ENCODE peak calls at places on chromosomes 1 and 21, in nine cellular contexts. G is HCT116, I is HepG2, Y is H1, H is A549, Q is SK-N-SH, X is K562, V is endothelial cell of umbilical vein, Z is GM12878. L is an unnamed sample.
A peak's percentile ranks its signal among the peaks of the same experiment; 100 is the strongest.

GRCh38 chr1:74534241-74534640 is 21.8 kb upstream of the LRRC53 start:
- DNase-seq in G (no peak), I (no peak), Y (no peak), H (no peak), Q (no peak), X (no peak), V (no peak), Z (no peak), L (no peak)

GRCh38 chr1:208101661-208102431 is 142.3 kb downstream of the PLXNA2 start:
- DNase-seq in G (no peak), I (peak; percentile 75), Y (no peak), H (no peak), Q (no peak), X (no peak), V (peak; percentile 55), Z (no peak), L (no peak)

GRCh38 chr1:1889847-1890505 is 911 bp downstream of the GNB1 start:
- DNase-seq in G (no peak), I (no peak), Y (no peak), H (no peak), Q (peak; percentile 77), X (peak; percentile 52), V (peak; percentile 36), Z (no peak), L (peak; percentile 77)

GRCh38 chr21:15751037-15751436 is 21.3 kb downstream of the USP25 start:
- DNase-seq in G (no peak), I (no peak), Y (no peak), H (no peak), Q (no peak), X (no peak), V (no peak), Z (no peak), L (no peak)

GRCh38 chr1:61053712-61054608 is 28.4 kb upstream of the NFIA start:
- DNase-seq in G (no peak), I (no peak), Y (peak; percentile 67), H (no peak), Q (peak; percentile 74), X (peak; percentile 65), V (no peak), Z (no peak), L (peak; percentile 22)

GRCh38 chr1:246210751-246211150 is 296.3 kb downstream of the SMYD3 start:
- DNase-seq in G (no peak), I (no peak), Y (no peak), H (no peak), Q (peak; percentile 39), X (no peak), V (no peak), Z (no peak), L (no peak)

GRCh38 chr1:32358435-32358834 is 3.9 kb downstream of the FAM229A start:
- DNase-seq in G (no peak), I (no peak), Y (no peak), H (no peak), Q (no peak), X (no peak), V (no peak), Z (no peak), L (no peak)

GRCh38 chr1:18802231-18802630 is 57.2 kb downstream of the TAS1R2 start:
- DNase-seq in G (no peak), I (no peak), Y (no peak), H (no peak), Q (no peak), X (no peak), V (no peak), Z (no peak), L (no peak)

GRCh38 chr1:32273389-32274208 is 18.3 kb upstream of the HDAC1 start:
- DNase-seq in G (no peak), I (peak; percentile 63), Y (peak; percentile 77), H (no peak), Q (no peak), X (peak; percentile 70), V (no peak), Z (no peak), L (peak; percentile 31)

GRCh38 chr1:2822621-2823145 is 21.2 kb upstream of the TTC34 start:
- DNase-seq in G (no peak), I (no peak), Y (no peak), H (no peak), Q (no peak), X (no peak), V (no peak), Z (no peak), L (no peak)

GRCh38 chr1:82695443-82695842 is 894.7 kb downstream of the ADGRL2 start:
- DNase-seq in G (no peak), I (no peak), Y (no peak), H (no peak), Q (no peak), X (no peak), V (peak; percentile 76), Z (no peak), L (no peak)
- H3K4me3 ChIP-seq in G (no peak overlapping the region), I (no peak overlapping the region), Y (no peak overlapping the region), H (no peak overlapping the region), Q (no peak overlapping the region), X (no peak overlapping the region), V (no peak overlapping the region), Z (no peak overlapping the region), L (no peak overlapping the region)

GRCh38 chr1:26066857-26067256 is 573 bp downstream of the TRIM63 start:
- DNase-seq in G (no peak), I (no peak), Y (no peak), H (no peak), Q (peak; percentile 52), X (peak; percentile 68), V (no peak), Z (no peak), L (no peak)
- TF ChIP-seq MAX in G (no peak), I (no peak), Y (no peak), H (no peak), Q (no peak), X (no peak), V (no peak), Z (no peak), L (no peak)

DNA sequence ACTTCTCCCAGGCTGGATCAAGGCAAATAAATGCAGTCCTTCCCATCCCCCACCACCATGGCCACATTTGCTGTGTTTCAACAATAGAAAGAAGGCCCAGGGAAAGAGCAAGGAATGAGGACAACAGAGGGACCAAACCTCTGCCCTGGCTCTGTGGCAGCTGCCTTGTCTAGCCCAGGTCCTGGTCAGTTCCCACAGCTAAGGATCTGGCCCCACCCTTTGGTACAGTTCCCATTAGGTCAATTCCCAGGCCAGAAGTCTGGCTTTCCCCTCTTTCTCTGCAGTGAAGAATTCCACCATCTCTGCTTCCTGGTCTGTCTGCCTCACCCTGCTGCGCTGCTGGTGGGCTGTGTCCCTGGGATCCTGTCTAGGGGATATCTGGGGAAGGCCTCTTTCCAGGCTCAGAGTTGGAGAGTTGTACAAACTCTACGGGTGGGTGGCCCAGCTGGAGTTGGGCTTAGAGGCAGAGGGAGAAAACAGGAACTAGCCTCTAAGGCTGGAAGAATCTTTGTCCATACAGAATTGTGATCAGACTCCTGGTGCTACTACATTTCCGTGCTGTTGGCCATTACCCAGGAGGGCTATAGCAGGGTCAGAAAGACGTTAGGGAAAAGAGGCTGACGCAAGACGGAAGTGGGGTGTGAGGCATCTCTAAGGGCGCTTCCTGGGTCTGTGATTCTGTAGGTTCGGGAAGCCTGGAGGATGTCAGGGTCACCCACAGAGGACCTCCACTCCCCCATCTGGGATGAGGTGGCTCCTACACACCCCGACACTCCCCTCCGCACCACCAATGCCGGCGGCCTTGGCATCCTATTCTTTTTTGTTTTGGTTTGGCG is 957 bp upstream of the NDUFS2 start:
- DNase-seq in G (no peak), I (no peak), Y (no peak), H (no peak), Q (no peak), X (peak; percentile 38), V (peak; percentile 87), Z (no peak), L (peak; percentile 83)
- H3K4me3 ChIP-seq in G (peak overlapping the region; percentile 98), I (peak overlapping the region; percentile 85), Y (peak overlapping the region; percentile 97), H (peak overlapping the region; percentile 36), Q (peak overlapping the region; percentile 78), X (peak overlapping the region; percentile 71), V (no peak overlapping the region), Z (peak overlapping the region; percentile 64), L (peak overlapping the region; percentile 86)

DNA sequence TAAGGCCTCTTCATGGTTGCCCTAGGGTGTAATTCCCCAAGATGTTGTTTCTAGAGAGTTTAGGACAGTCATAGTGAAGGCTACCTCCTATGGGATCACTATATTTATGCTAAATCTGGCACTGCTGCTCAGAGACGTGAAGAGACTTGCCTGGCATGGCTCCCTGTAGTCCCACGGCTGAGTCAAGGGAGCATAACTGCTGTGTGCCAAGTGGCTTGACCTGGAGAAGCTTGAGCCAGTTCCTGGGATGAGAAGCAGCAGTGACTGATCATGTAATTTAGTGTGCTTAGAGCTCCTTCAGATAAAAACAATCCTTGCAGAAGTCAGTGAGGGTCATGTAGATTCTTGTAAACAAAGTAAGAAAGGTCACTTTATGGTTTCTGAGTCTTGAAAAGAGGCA is 68.9 kb upstream of the TSPAN2 start:
- DNase-seq in G (no peak), I (no peak), Y (no peak), H (no peak), Q (no peak), X (no peak), V (no peak), Z (no peak), L (no peak)
- TF ChIP-seq MAX in G (no peak), I (no peak), Y (no peak), H (no peak), Q (no peak), X (no peak), V (no peak), Z (no peak), L (no peak)

GRCh38 chr1:201024251-201024998 is 911 bp upstream of the KIF21B start:
- DNase-seq in G (no peak), I (peak; percentile 19), Y (no peak), H (no peak), Q (no peak), X (peak; percentile 55), V (no peak), Z (no peak), L (peak; percentile 52)
- H3K4me3 ChIP-seq in G (no peak overlapping the region), I (no peak overlapping the region), Y (peak overlapping the region; percentile 49), H (no peak overlapping the region), Q (no peak overlapping the region), X (no peak overlapping the region), V (no peak overlapping the region), Z (no peak overlapping the region), L (no peak overlapping the region)

L was measured in NB4.